ENCODE peak calls at places on chromosomes 5 and 9, in four cellular contexts. One of them, this sample, is unnamed.

GRCh38 chr5:112005533-112005926 is 248.5 kb upstream of the NREP start:
- DNase-seq in uterus: no peak
- DNase-seq in A673: no peak
- DNase-seq in cardiac muscle cell: no peak
- DNase-seq in this sample: no peak

GRCh38 chr5:34045996-34046395 is 3.0 kb upstream of the C1QTNF3 start:
- DNase-seq in cardiac muscle cell: no peak
- DNase-seq in A673: no peak
- DNase-seq in uterus: no peak
- DNase-seq in this sample: no peak

GRCh38 chr9:38687389-38687842 is 32.5 kb downstream of the FAM240B start:
- DNase-seq in A673: no peak
- DNase-seq in cardiac muscle cell: no peak
- DNase-seq in uterus: no peak
- DNase-seq in this sample: peak

GRCh38 chr5:102231693-102232619 is 64.1 kb downstream of the SLCO4C1 start:
- DNase-seq in cardiac muscle cell: no peak
- DNase-seq in A673: no peak
- DNase-seq in uterus: no peak
- DNase-seq in this sample: no peak

GRCh38 chr9:18018661-18019060 is 439.8 kb downstream of the SH3GL2 start:
- DNase-seq in uterus: no peak
- DNase-seq in A673: no peak
- DNase-seq in cardiac muscle cell: no peak
- DNase-seq in this sample: no peak

GRCh38 chr5:13477118-13477737 is 467.3 kb downstream of the DNAH5 start:
- DNase-seq in uterus: no peak
- DNase-seq in cardiac muscle cell: no peak
- DNase-seq in A673: no peak
- DNase-seq in this sample: no peak

GRCh38 chr5:161376034-161376433 is 170.5 kb downstream of the GABRB2 start:
- DNase-seq in A673: no peak
- DNase-seq in cardiac muscle cell: no peak
- DNase-seq in uterus: no peak
- DNase-seq in this sample: no peak

GRCh38 chr5:136984772-136985455 is 514.2 kb downstream of the SPOCK1 start:
- DNase-seq in cardiac muscle cell: no peak
- DNase-seq in A673: no peak
- DNase-seq in uterus: no peak
- DNase-seq in this sample: no peak

GRCh38 chr5:179772355-179772754 is 21.4 kb upstream of the LTC4S start:
- DNase-seq in uterus: no peak
- DNase-seq in cardiac muscle cell: no peak
- DNase-seq in A673: no peak
- DNase-seq in this sample: no peak

GRCh38 chr5:17077447-17078233 is 139.8 kb upstream of the BASP1 start:
- DNase-seq in uterus: no peak
- DNase-seq in cardiac muscle cell: no peak
- DNase-seq in A673: peak
- DNase-seq in this sample: no peak

GRCh38 chr5:147901555-147901954 is 4.8 kb downstream of the C5orf46 start:
- DNase-seq in A673: no peak
- DNase-seq in cardiac muscle cell: peak
- DNase-seq in uterus: no peak
- DNase-seq in this sample: no peak

GRCh38 chr5:141419074-141419880 is 1.6 kb upstream of the PCDHGA11 start:
- DNase-seq in uterus: no peak
- DNase-seq in cardiac muscle cell: no peak
- DNase-seq in A673: no peak
- DNase-seq in this sample: no peak

GRCh38 chr5:123881791-123882244 is 369.8 kb downstream of the CSNK1G3 start:
- DNase-seq in A673: peak
- DNase-seq in cardiac muscle cell: no peak
- DNase-seq in uterus: no peak
- DNase-seq in this sample: no peak

GRCh38 chr9:98873535-98874432 is 66.3 kb downstream of the GALNT12 start:
- DNase-seq in cardiac muscle cell: no peak
- DNase-seq in uterus: no peak
- DNase-seq in A673: no peak
- DNase-seq in this sample: no peak

GRCh38 chr5:172823840-172824362 is 10.2 kb upstream of the ERGIC1 start:
- DNase-seq in cardiac muscle cell: no peak
- DNase-seq in uterus: no peak
- DNase-seq in A673: no peak
- DNase-seq in this sample: no peak

GRCh38 chr5:178474562-178475184 is 115.5 kb downstream of the COL23A1 start:
- DNase-seq in A673: no peak
- DNase-seq in cardiac muscle cell: peak
- DNase-seq in uterus: no peak
- DNase-seq in this sample: no peak

GRCh38 chr9:34426340-34427074 is 31.9 kb downstream of the FAM219A start:
- DNase-seq in A673: no peak
- DNase-seq in uterus: no peak
- DNase-seq in cardiac muscle cell: no peak
- DNase-seq in this sample: no peak

GRCh38 chr5:143161893-143162520 is 241.5 kb downstream of the NR3C1 start:
- DNase-seq in uterus: peak
- DNase-seq in A673: peak
- DNase-seq in cardiac muscle cell: no peak
- DNase-seq in this sample: no peak

GRCh38 chr9:114827658-114828360 is 22.0 kb upstream of the TNFSF15 start:
- DNase-seq in A673: no peak
- DNase-seq in uterus: no peak
- DNase-seq in cardiac muscle cell: no peak
- DNase-seq in this sample: no peak

GRCh38 chr5:33997331-33997983 is 10.4 kb downstream of the AMACR start:
- DNase-seq in uterus: peak
- DNase-seq in A673: peak
- DNase-seq in cardiac muscle cell: peak
- DNase-seq in this sample: no peak

GRCh38 chr5:36373527-36374086 is 71.9 kb upstream of the RANBP3L start:
- DNase-seq in A673: peak
- DNase-seq in uterus: peak
- DNase-seq in cardiac muscle cell: no peak
- DNase-seq in this sample: no peak

GRCh38 chr9:89678394-89679005 is 73.7 kb downstream of the GADD45G start:
- DNase-seq in cardiac muscle cell: no peak
- DNase-seq in A673: no peak
- DNase-seq in uterus: no peak
- DNase-seq in this sample: no peak

GRCh38 chr5:137564475-137564961 is 65.4 kb upstream of the SPOCK1 start:
- DNase-seq in cardiac muscle cell: no peak
- DNase-seq in uterus: no peak
- DNase-seq in A673: no peak
- DNase-seq in this sample: no peak

GRCh38 chr5:89036166-89036565 is 153.2 kb upstream of the MEF2C start:
- DNase-seq in cardiac muscle cell: no peak
- DNase-seq in A673: no peak
- DNase-seq in uterus: no peak
- DNase-seq in this sample: no peak

GRCh38 chr9:127318651-127319167 is 54.1 kb downstream of the GARNL3 start:
- DNase-seq in cardiac muscle cell: peak
- DNase-seq in uterus: peak
- DNase-seq in A673: peak
- DNase-seq in this sample: no peak

GRCh38 chr9:135167356-135167755 is 79.9 kb downstream of the OLFM1 start:
- DNase-seq in A673: no peak
- DNase-seq in uterus: no peak
- DNase-seq in cardiac muscle cell: no peak
- DNase-seq in this sample: no peak

GRCh38 chr9:135165756-135166519 is 78.5 kb downstream of the OLFM1 start:
- DNase-seq in A673: no peak
- DNase-seq in uterus: no peak
- DNase-seq in cardiac muscle cell: no peak
- DNase-seq in this sample: no peak

GRCh38 chr9:135167839-135168378 is 80.4 kb downstream of the OLFM1 start:
- DNase-seq in cardiac muscle cell: no peak
- DNase-seq in A673: no peak
- DNase-seq in uterus: no peak
- DNase-seq in this sample: no peak

GRCh38 chr9:135165003-135165711 is 77.7 kb downstream of the OLFM1 start:
- DNase-seq in A673: no peak
- DNase-seq in uterus: no peak
- DNase-seq in cardiac muscle cell: no peak
- DNase-seq in this sample: no peak

GRCh38 chr9:135166566-135166965 is 79.1 kb downstream of the OLFM1 start:
- DNase-seq in cardiac muscle cell: no peak
- DNase-seq in uterus: no peak
- DNase-seq in A673: peak
- DNase-seq in this sample: no peak
- TF ChIP-seq CTCF in cardiac muscle cell: no peak
- TF ChIP-seq CTCF in uterus: no peak
- TF ChIP-seq CTCF in A673: peak
- TF ChIP-seq CTCF in this sample: no peak

GRCh38 chr5:167577616-167578015 is 713.8 kb upstream of the WWC1 start:
- DNase-seq in uterus: no peak
- DNase-seq in A673: no peak
- DNase-seq in cardiac muscle cell: no peak
- DNase-seq in this sample: no peak

GRCh38 chr5:167573274-167574127 is 717.9 kb upstream of the WWC1 start:
- DNase-seq in cardiac muscle cell: peak
- DNase-seq in A673: peak
- DNase-seq in uterus: no peak
- DNase-seq in this sample: peak

GRCh38 chr5:167576928-167577327 is 714.5 kb upstream of the WWC1 start:
- DNase-seq in A673: peak
- DNase-seq in uterus: no peak
- DNase-seq in cardiac muscle cell: no peak
- DNase-seq in this sample: no peak

GRCh38 chr5:167574381-167574780 is 717.1 kb upstream of the WWC1 start:
- DNase-seq in uterus: no peak
- DNase-seq in cardiac muscle cell: no peak
- DNase-seq in A673: no peak
- DNase-seq in this sample: no peak

GRCh38 chr5:167576126-167576525 is 715.3 kb upstream of the WWC1 start:
- DNase-seq in cardiac muscle cell: no peak
- DNase-seq in uterus: no peak
- DNase-seq in A673: no peak
- DNase-seq in this sample: no peak
- TF ChIP-seq CTCF in cardiac muscle cell: no peak
- TF ChIP-seq CTCF in uterus: no peak
- TF ChIP-seq CTCF in A673: peak
- TF ChIP-seq CTCF in this sample: no peak

DNA sequence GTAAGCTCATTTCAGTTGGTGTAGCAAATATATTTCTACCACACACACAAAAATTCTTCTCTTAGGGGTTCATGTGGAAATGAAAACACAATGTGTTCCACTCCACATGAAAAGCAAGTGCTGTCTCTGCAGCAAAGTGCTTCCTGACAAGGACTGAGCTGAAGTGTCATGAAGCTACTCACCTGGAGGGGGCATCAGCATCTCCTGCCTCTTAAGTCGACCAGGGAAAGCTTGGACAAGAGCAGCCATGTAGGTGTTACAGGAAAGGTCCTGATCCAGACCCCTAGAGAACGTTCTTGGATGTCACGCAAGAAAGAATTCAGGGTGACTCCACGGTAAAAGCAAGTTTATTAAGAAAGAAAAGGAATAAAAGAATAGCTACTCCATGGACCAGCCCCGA is 62.8 kb downstream of the SV2C start:
- DNase-seq in cardiac muscle cell: no peak
- DNase-seq in uterus: no peak
- DNase-seq in A673: peak
- DNase-seq in this sample: no peak
- TF ChIP-seq CTCF in cardiac muscle cell: no peak
- TF ChIP-seq CTCF in uterus: no peak
- TF ChIP-seq CTCF in A673: peak
- TF ChIP-seq CTCF in this sample: peak

GRCh38 chr5:133289686-133290367 is 238.0 kb downstream of the HSPA4 start:
- DNase-seq in cardiac muscle cell: peak
- DNase-seq in uterus: no peak
- DNase-seq in A673: no peak
- DNase-seq in this sample: no peak
- TF ChIP-seq CTCF in cardiac muscle cell: no peak
- TF ChIP-seq CTCF in uterus: no peak
- TF ChIP-seq CTCF in A673: no peak
- TF ChIP-seq CTCF in this sample: no peak

DNA sequence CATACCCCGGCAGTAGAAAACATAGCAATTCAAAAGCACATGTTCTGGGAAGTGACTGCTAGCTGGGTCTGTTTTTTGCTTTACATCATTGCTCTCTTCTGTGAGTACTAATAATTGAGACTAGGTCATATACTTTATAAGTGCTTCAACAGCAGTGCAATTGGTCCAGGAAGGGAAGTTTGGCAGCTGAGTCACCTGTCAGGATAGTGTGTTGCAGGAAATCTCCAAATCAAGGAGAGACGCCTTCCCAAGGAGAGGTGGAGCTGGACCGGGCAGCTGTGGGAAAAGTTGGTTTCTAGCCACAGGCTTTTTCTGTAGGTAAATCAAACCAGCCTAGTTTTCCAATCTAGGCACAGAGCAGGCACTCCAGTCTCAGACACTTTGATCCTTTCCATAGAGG is 330.1 kb downstream of the ENC1 start:
- DNase-seq in A673: no peak
- DNase-seq in cardiac muscle cell: no peak
- DNase-seq in uterus: no peak
- DNase-seq in this sample: no peak
- TF ChIP-seq CTCF in A673: no peak
- TF ChIP-seq CTCF in cardiac muscle cell: no peak
- TF ChIP-seq CTCF in uterus: no peak
- TF ChIP-seq CTCF in this sample: no peak

GRCh38 chr9:133780962-133781827 is 43.0 kb upstream of the SARDH start:
- DNase-seq in A673: no peak
- DNase-seq in uterus: no peak
- DNase-seq in cardiac muscle cell: no peak
- DNase-seq in this sample: no peak
- TF ChIP-seq CTCF in A673: no peak
- TF ChIP-seq CTCF in uterus: no peak
- TF ChIP-seq CTCF in cardiac muscle cell: no peak
- TF ChIP-seq CTCF in this sample: no peak

This sample was measured in neural crest cell.